ENCODE peak calls at places on chromosomes 3 and 15, in five cellular contexts. One of them, this sample, is unnamed.

GRCh38 chr15:59741274-59741906 is 52.3 kb upstream of the BNIP2 start:
- DNase-seq in endothelial cell: peak; percentile 25
- DNase-seq in A172: peak; percentile 22
- DNase-seq in stimulated activated naive CD4-positive, alpha-beta T cell: no peak
- DNase-seq in HS-27A: no peak
- DNase-seq in this sample: no peak

GRCh38 chr3:47578119-47578630 is 490 bp downstream of the CSPG5 start:
- DNase-seq in endothelial cell: peak; percentile 28
- DNase-seq in A172: no peak
- DNase-seq in stimulated activated naive CD4-positive, alpha-beta T cell: peak; percentile 22
- DNase-seq in HS-27A: no peak
- DNase-seq in this sample: peak; percentile 32

GRCh38 chr3:138199847-138200246 is 12.7 kb downstream of the ARMC8 start:
- DNase-seq in endothelial cell: no peak
- DNase-seq in A172: no peak
- DNase-seq in stimulated activated naive CD4-positive, alpha-beta T cell: no peak
- DNase-seq in HS-27A: no peak
- DNase-seq in this sample: no peak

GRCh38 chr15:66505430-66505811 is 295 bp downstream of the ZWILCH start:
- DNase-seq in endothelial cell: no peak
- DNase-seq in A172: no peak
- DNase-seq in stimulated activated naive CD4-positive, alpha-beta T cell: no peak
- DNase-seq in HS-27A: peak; percentile 62
- DNase-seq in this sample: no peak

GRCh38 chr3:178880274-178880673 is 191.3 kb downstream of the ZMAT3 start:
- DNase-seq in endothelial cell: no peak
- DNase-seq in A172: no peak
- DNase-seq in stimulated activated naive CD4-positive, alpha-beta T cell: no peak
- DNase-seq in HS-27A: no peak
- DNase-seq in this sample: no peak

GRCh38 chr15:67038721-67039120 is 26.7 kb upstream of the SMAD3 start:
- DNase-seq in endothelial cell: no peak
- DNase-seq in A172: no peak
- DNase-seq in stimulated activated naive CD4-positive, alpha-beta T cell: no peak
- DNase-seq in HS-27A: no peak
- DNase-seq in this sample: no peak

GRCh38 chr3:139121513-139122220 is 77.0 kb upstream of the PRR23C start:
- DNase-seq in endothelial cell: no peak
- DNase-seq in A172: no peak
- DNase-seq in stimulated activated naive CD4-positive, alpha-beta T cell: no peak
- DNase-seq in HS-27A: no peak
- DNase-seq in this sample: peak; percentile 41

GRCh38 chr3:8618950-8619349 is 25.6 kb downstream of the SSUH2 start:
- DNase-seq in endothelial cell: no peak
- DNase-seq in A172: no peak
- DNase-seq in stimulated activated naive CD4-positive, alpha-beta T cell: no peak
- DNase-seq in HS-27A: no peak
- DNase-seq in this sample: no peak

GRCh38 chr3:68206524-68207117 is 552.2 kb upstream of the SUCLG2 start:
- DNase-seq in endothelial cell: no peak
- DNase-seq in A172: no peak
- DNase-seq in stimulated activated naive CD4-positive, alpha-beta T cell: no peak
- DNase-seq in HS-27A: no peak
- DNase-seq in this sample: no peak

GRCh38 chr15:33028495-33028894 is 166.0 kb downstream of the FMN1 start:
- DNase-seq in endothelial cell: no peak
- DNase-seq in A172: no peak
- DNase-seq in stimulated activated naive CD4-positive, alpha-beta T cell: no peak
- DNase-seq in HS-27A: no peak
- DNase-seq in this sample: no peak

GRCh38 chr3:153338487-153338886 is 176.5 kb downstream of the RAP2B start:
- DNase-seq in endothelial cell: no peak
- DNase-seq in A172: no peak
- DNase-seq in stimulated activated naive CD4-positive, alpha-beta T cell: no peak
- DNase-seq in HS-27A: no peak
- DNase-seq in this sample: no peak

GRCh38 chr3:12588039-12588673 is 31.3 kb downstream of the MKRN2 start:
- DNase-seq in endothelial cell: no peak
- DNase-seq in A172: no peak
- DNase-seq in stimulated activated naive CD4-positive, alpha-beta T cell: no peak
- DNase-seq in HS-27A: no peak
- DNase-seq in this sample: no peak

GRCh38 chr3:34005886-34006285 is 207.5 kb downstream of the PDCD6IP start:
- DNase-seq in endothelial cell: no peak
- DNase-seq in A172: peak; percentile 59
- DNase-seq in stimulated activated naive CD4-positive, alpha-beta T cell: no peak
- DNase-seq in HS-27A: peak; percentile 81
- DNase-seq in this sample: no peak

GRCh38 chr15:93458567-93458966 is 369.6 kb upstream of the RGMA start:
- DNase-seq in endothelial cell: no peak
- DNase-seq in A172: no peak
- DNase-seq in stimulated activated naive CD4-positive, alpha-beta T cell: no peak
- DNase-seq in HS-27A: no peak
- DNase-seq in this sample: no peak

GRCh38 chr15:61309236-61310016 is 80.3 kb upstream of the RORA start:
- DNase-seq in endothelial cell: no peak
- DNase-seq in A172: no peak
- DNase-seq in stimulated activated naive CD4-positive, alpha-beta T cell: no peak
- DNase-seq in HS-27A: no peak
- DNase-seq in this sample: no peak

GRCh38 chr3:188294823-188295487 is 141.0 kb downstream of the LPP start:
- DNase-seq in endothelial cell: no peak
- DNase-seq in A172: peak; percentile 96
- DNase-seq in stimulated activated naive CD4-positive, alpha-beta T cell: no peak
- DNase-seq in HS-27A: peak; percentile 80
- DNase-seq in this sample: peak; percentile 55

GRCh38 chr15:50945725-50946124 is 37.2 kb downstream of the AP4E1 start:
- DNase-seq in endothelial cell: no peak
- DNase-seq in A172: no peak
- DNase-seq in stimulated activated naive CD4-positive, alpha-beta T cell: no peak
- DNase-seq in HS-27A: no peak
- DNase-seq in this sample: no peak

GRCh38 chr15:32833323-32833944 is 115.6 kb downstream of the GREM1 start:
- DNase-seq in endothelial cell: no peak
- DNase-seq in A172: no peak
- DNase-seq in stimulated activated naive CD4-positive, alpha-beta T cell: no peak
- DNase-seq in HS-27A: no peak
- DNase-seq in this sample: no peak

GRCh38 chr3:114318295-114318694 is 24.5 kb downstream of the TIGIT start:
- DNase-seq in endothelial cell: no peak
- DNase-seq in A172: no peak
- DNase-seq in stimulated activated naive CD4-positive, alpha-beta T cell: no peak
- DNase-seq in HS-27A: no peak
- DNase-seq in this sample: no peak

GRCh38 chr3:22685598-22685997 is 517.5 kb upstream of the UBE2E2 start:
- DNase-seq in endothelial cell: peak; percentile 15
- DNase-seq in A172: no peak
- DNase-seq in stimulated activated naive CD4-positive, alpha-beta T cell: no peak
- DNase-seq in HS-27A: peak; percentile 2
- DNase-seq in this sample: no peak

GRCh38 chr15:75410196-75410595 is 41.3 kb downstream of the SIN3A start:
- DNase-seq in endothelial cell: no peak
- DNase-seq in A172: no peak
- DNase-seq in stimulated activated naive CD4-positive, alpha-beta T cell: no peak
- DNase-seq in HS-27A: no peak
- DNase-seq in this sample: no peak

GRCh38 chr15:90959894-90960293 is 5.2 kb downstream of the RCCD1 start:
- DNase-seq in endothelial cell: no peak
- DNase-seq in A172: no peak
- DNase-seq in stimulated activated naive CD4-positive, alpha-beta T cell: no peak
- DNase-seq in HS-27A: no peak
- DNase-seq in this sample: no peak

GRCh38 chr15:68384451-68385239 is 47.3 kb downstream of the ITGA11 start:
- DNase-seq in endothelial cell: no peak
- DNase-seq in A172: peak; percentile 91
- DNase-seq in stimulated activated naive CD4-positive, alpha-beta T cell: no peak
- DNase-seq in HS-27A: peak; percentile 86
- DNase-seq in this sample: peak; percentile 85

GRCh38 chr3:56970401-56971002 is 90.0 kb upstream of the SPATA12 start:
- DNase-seq in endothelial cell: no peak
- DNase-seq in A172: no peak
- DNase-seq in stimulated activated naive CD4-positive, alpha-beta T cell: no peak
- DNase-seq in HS-27A: no peak
- DNase-seq in this sample: no peak

GRCh38 chr15:41051139-41051538 is 64.9 kb downstream of the INO80 start:
- DNase-seq in endothelial cell: no peak
- DNase-seq in A172: no peak
- DNase-seq in stimulated activated naive CD4-positive, alpha-beta T cell: no peak
- DNase-seq in HS-27A: no peak
- DNase-seq in this sample: no peak

GRCh38 chr3:177201707-177202397 is 4.6 kb upstream of the TBL1XR1 start:
- DNase-seq in endothelial cell: no peak
- DNase-seq in A172: no peak
- DNase-seq in stimulated activated naive CD4-positive, alpha-beta T cell: peak; percentile 16
- DNase-seq in HS-27A: no peak
- DNase-seq in this sample: no peak

GRCh38 chr3:138470687-138471086 is 36.3 kb downstream of the ESYT3 start:
- DNase-seq in endothelial cell: no peak
- DNase-seq in A172: no peak
- DNase-seq in stimulated activated naive CD4-positive, alpha-beta T cell: no peak
- DNase-seq in HS-27A: no peak
- DNase-seq in this sample: no peak

GRCh38 chr3:151107177-151107576 is 21.7 kb downstream of the MED12L start:
- DNase-seq in endothelial cell: no peak
- DNase-seq in A172: no peak
- DNase-seq in stimulated activated naive CD4-positive, alpha-beta T cell: no peak
- DNase-seq in HS-27A: no peak
- DNase-seq in this sample: no peak

GRCh38 chr15:67824157-67824899 is 981 bp upstream of the SKOR1 start:
- DNase-seq in endothelial cell: no peak
- DNase-seq in A172: no peak
- DNase-seq in stimulated activated naive CD4-positive, alpha-beta T cell: no peak
- DNase-seq in HS-27A: no peak
- DNase-seq in this sample: no peak

GRCh38 chr3:192445768-192446644 is 281.3 kb downstream of the FGF12 start:
- DNase-seq in endothelial cell: no peak
- DNase-seq in A172: peak; percentile 8
- DNase-seq in stimulated activated naive CD4-positive, alpha-beta T cell: no peak
- DNase-seq in HS-27A: no peak
- DNase-seq in this sample: peak; percentile 26

GRCh38 chr3:89375451-89375850 is 268.0 kb downstream of the EPHA3 start:
- DNase-seq in endothelial cell: no peak
- DNase-seq in A172: no peak
- DNase-seq in stimulated activated naive CD4-positive, alpha-beta T cell: no peak
- DNase-seq in HS-27A: no peak
- DNase-seq in this sample: no peak

GRCh38 chr3:153734777-153735551 is 386.2 kb upstream of the ARHGEF26 start:
- DNase-seq in endothelial cell: no peak
- DNase-seq in A172: no peak
- DNase-seq in stimulated activated naive CD4-positive, alpha-beta T cell: no peak
- DNase-seq in HS-27A: peak; percentile 4
- DNase-seq in this sample: no peak

GRCh38 chr15:76335129-76335850 is 1.3 kb upstream of the ISL2 start:
- DNase-seq in endothelial cell: no peak
- DNase-seq in A172: no peak
- DNase-seq in stimulated activated naive CD4-positive, alpha-beta T cell: no peak
- DNase-seq in HS-27A: no peak
- DNase-seq in this sample: no peak

GRCh38 chr3:197854596-197855343 is 63.7 kb downstream of the LRCH3 start:
- DNase-seq in endothelial cell: peak; percentile 28
- DNase-seq in A172: peak; percentile 96
- DNase-seq in stimulated activated naive CD4-positive, alpha-beta T cell: no peak
- DNase-seq in HS-27A: peak; percentile 79
- DNase-seq in this sample: no peak

GRCh38 chr3:71428841-71429609 is 154.5 kb downstream of the FOXP1 start:
- DNase-seq in endothelial cell: no peak
- DNase-seq in A172: no peak
- DNase-seq in stimulated activated naive CD4-positive, alpha-beta T cell: peak; percentile 18
- DNase-seq in HS-27A: no peak
- DNase-seq in this sample: peak; percentile 43

GRCh38 chr15:68816795-68817303 is 3.8 kb downstream of the ANP32A start:
- DNase-seq in endothelial cell: no peak
- DNase-seq in A172: no peak
- DNase-seq in stimulated activated naive CD4-positive, alpha-beta T cell: no peak
- DNase-seq in HS-27A: no peak
- DNase-seq in this sample: no peak

GRCh38 chr3:132342183-132342582 is 25.0 kb downstream of the ACP3 start:
- DNase-seq in endothelial cell: no peak
- DNase-seq in A172: no peak
- DNase-seq in stimulated activated naive CD4-positive, alpha-beta T cell: no peak
- DNase-seq in HS-27A: no peak
- DNase-seq in this sample: no peak

GRCh38 chr3:174862666-174863065 is 3.5 kb downstream of the NAALADL2 start:
- DNase-seq in endothelial cell: no peak
- DNase-seq in A172: no peak
- DNase-seq in stimulated activated naive CD4-positive, alpha-beta T cell: no peak
- DNase-seq in HS-27A: no peak
- DNase-seq in this sample: no peak

GRCh38 chr3:149247929-149248691 is 26.5 kb upstream of the CP start:
- DNase-seq in endothelial cell: no peak
- DNase-seq in A172: no peak
- DNase-seq in stimulated activated naive CD4-positive, alpha-beta T cell: no peak
- DNase-seq in HS-27A: no peak
- DNase-seq in this sample: no peak